ENCODE peak calls at places on chromosomes 2 and 18, in nine cellular contexts. H is mammary epithelial cell; P is psoas muscle; F is CD8-positive, alpha-beta memory T cell; E is uterus; W is Karpas-422; G is pancreas; K is transverse colon; N is sigmoid colon. C is an unnamed sample. For H3K27me3 and H3K4me1, the result is how much of the 10 kb centered on the place peaks cover.

GRCh38 chr2:186135697-186136096 is 350.4 kb upstream of the ZC3H15 start:
- DNase-seq in H (peak), P (no peak), F (no peak), E (no peak), W (no peak), G (no peak), K (no peak), N (no peak), C (no peak)

GRCh38 chr2:20992201-20992711 is 51.6 kb downstream of the APOB start:
- DNase-seq in H (peak), P (no peak), F (no peak), E (peak), W (no peak), G (no peak), K (peak), N (peak), C (no peak)

GRCh38 chr2:44360749-44361329 is 455 bp downstream of the PREPL start:
- DNase-seq in H (no peak), P (no peak), F (no peak), E (no peak), W (no peak), G (no peak), K (no peak), N (no peak), C (no peak)

GRCh38 chr2:239251971-239252370 is 148.8 kb downstream of the HDAC4 start:
- DNase-seq in H (no peak), P (peak), F (no peak), E (no peak), W (no peak), G (no peak), K (no peak), N (peak), C (no peak)

GRCh38 chr18:9174302-9174701 is 37.7 kb downstream of the ANKRD12 start:
- DNase-seq in H (no peak), P (no peak), F (no peak), E (no peak), W (no peak), G (no peak), K (no peak), N (no peak), C (no peak)

GRCh38 chr18:4125939-4126250 is 329.2 kb downstream of the DLGAP1 start:
- DNase-seq in H (no peak), P (no peak), F (no peak), E (no peak), W (no peak), G (no peak), K (no peak), N (no peak), C (no peak)

GRCh38 chr2:75481041-75481836 is 79.5 kb downstream of the EVA1A start:
- DNase-seq in H (peak), P (no peak), F (no peak), E (no peak), W (peak), G (no peak), K (no peak), N (no peak), C (peak)

GRCh38 chr18:28174181-28174906 is 2.6 kb downstream of the CDH2 start:
- DNase-seq in H (no peak), P (no peak), F (no peak), E (no peak), W (no peak), G (no peak), K (no peak), N (no peak), C (no peak)

GRCh38 chr2:81260320-81260719 is 955.8 kb upstream of the LRRTM1 start:
- DNase-seq in H (no peak), P (no peak), F (no peak), E (no peak), W (no peak), G (no peak), K (no peak), N (no peak), C (no peak)

DNA sequence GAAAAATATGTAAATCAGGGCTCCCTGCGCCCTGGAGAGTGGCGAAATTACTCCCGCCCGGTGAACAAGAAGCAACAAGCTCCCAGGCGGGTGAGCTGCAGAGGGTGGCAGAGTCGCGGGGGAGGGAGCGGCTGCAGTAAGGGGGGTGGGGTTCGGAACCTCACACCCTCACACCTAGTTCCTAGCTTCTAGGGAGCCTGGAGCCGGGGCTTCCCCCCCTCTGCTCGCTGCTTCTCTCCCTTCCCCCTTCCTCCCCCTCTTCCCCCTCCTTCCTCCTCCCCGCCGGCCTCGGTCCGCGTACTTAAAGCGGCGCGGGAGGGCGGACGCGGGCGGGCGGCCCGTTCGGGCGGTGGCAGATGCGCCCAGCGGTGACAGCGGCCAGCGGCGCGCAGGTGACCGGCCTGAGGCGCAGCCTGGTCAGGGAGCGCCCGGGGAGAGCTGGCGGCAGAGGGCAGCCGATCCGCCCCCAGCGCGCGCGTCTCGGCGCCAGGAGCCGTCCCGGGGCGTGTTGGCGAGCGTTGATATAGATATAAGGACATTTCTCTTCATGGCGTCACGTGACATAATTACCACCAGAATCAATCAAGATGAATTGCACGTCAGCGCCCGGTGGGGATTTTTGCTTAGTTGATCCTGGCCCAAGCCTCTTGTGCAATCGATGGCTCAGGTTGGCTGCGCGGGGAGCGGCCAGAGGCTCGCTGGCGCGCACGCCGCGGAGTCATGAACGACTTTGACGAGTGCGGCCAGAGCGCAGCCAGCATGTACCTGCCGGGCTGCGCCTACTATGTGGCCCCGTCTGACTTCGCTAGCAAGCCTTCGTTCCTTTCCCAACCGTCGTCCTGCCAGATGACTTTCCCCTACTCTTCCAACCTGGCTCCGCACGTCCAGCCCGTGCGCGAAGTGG is at the start of gene HOXD11:
- DNase-seq in H (peak), P (no peak), F (no peak), E (peak), W (no peak), G (no peak), K (peak), N (peak), C (no peak)
- H3K27me3 ChIP-seq in H (half or more), P (under half), F (half or more), E (under half), W (under half), G (under half), K (half or more), N (under half), C (under half)

GRCh38 chr2:64941143-64941542 is 48.1 kb upstream of the SLC1A4 start:
- DNase-seq in H (no peak), P (no peak), F (no peak), E (no peak), W (no peak), G (no peak), K (no peak), N (no peak), C (no peak)

GRCh38 chr2:64939332-64939917 is 49.8 kb upstream of the SLC1A4 start:
- DNase-seq in H (no peak), P (no peak), F (no peak), E (no peak), W (no peak), G (no peak), K (peak), N (no peak), C (no peak)

GRCh38 chr2:64936809-64937208 is 52.4 kb upstream of the SLC1A4 start:
- DNase-seq in H (no peak), P (no peak), F (no peak), E (no peak), W (no peak), G (no peak), K (no peak), N (no peak), C (no peak)

GRCh38 chr2:64937341-64938230 is 51.6 kb upstream of the SLC1A4 start:
- DNase-seq in H (no peak), P (peak), F (no peak), E (no peak), W (no peak), G (no peak), K (peak), N (no peak), C (no peak)

DNA sequence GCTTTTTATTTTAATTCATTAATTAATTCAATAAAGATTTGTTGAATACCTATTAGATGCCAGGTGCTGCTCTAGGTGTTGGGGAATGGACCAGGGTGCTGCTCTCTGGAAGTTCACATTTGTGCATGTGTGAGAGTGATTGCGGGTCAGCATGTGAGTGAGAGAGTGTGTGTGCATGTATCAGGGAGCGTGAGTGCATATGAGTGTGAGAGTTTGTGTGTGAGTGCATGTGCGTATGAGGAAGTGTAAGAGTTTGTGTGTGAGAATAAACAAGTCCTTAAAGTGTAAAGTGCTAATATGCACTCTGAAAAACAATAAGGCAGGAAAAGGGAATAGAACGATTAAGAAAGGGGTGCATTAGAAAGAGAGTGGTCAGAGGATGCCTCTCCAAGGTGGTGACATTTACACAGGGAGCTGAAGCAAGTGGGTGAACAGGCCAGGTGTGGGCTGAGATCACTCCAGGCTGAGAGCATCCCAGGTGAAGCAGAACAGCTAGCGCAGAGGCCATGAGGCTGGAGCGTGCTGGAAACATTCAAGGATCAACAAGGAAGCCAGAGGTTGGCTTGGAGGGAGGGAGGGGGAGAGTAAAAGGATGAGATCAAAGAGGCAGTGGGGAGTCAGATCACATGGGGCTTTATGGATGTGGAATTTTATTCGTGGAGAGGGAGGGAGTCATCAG is 50.5 kb upstream of the SLC1A4 start:
- DNase-seq in H (no peak), P (no peak), F (no peak), E (no peak), W (no peak), G (no peak), K (no peak), N (no peak), C (no peak)
- H3K4me1 ChIP-seq in H (under half), P (under half), F (under half), E (under half), W (under half), G (under half), K (under half), N (under half), C (under half)

GRCh38 chr2:146226077-146226476 is 1618.8 kb upstream of the ACVR2A start:
- DNase-seq in H (no peak), P (no peak), F (no peak), E (no peak), W (no peak), G (no peak), K (no peak), N (no peak), C (no peak)
- H3K27me3 ChIP-seq in H (under half), P (under half), F (under half), E (under half), W (under half), G (under half), K (under half), N (under half), C (under half)

GRCh38 chr2:101768480-101769077 is 71.1 kb downstream of the MAP4K4 start:
- DNase-seq in H (no peak), P (no peak), F (no peak), E (no peak), W (no peak), G (no peak), K (no peak), N (no peak), C (no peak)

GRCh38 chr2:101763496-101764333 is 66.2 kb downstream of the MAP4K4 start:
- DNase-seq in H (no peak), P (no peak), F (no peak), E (no peak), W (no peak), G (no peak), K (no peak), N (no peak), C (no peak)

GRCh38 chr2:101762451-101763171 is 65.1 kb downstream of the MAP4K4 start:
- DNase-seq in H (no peak), P (no peak), F (no peak), E (no peak), W (no peak), G (no peak), K (no peak), N (no peak), C (no peak)

GRCh38 chr2:101766871-101767739 is 69.6 kb downstream of the MAP4K4 start:
- DNase-seq in H (peak), P (no peak), F (no peak), E (no peak), W (no peak), G (no peak), K (no peak), N (no peak), C (no peak)

GRCh38 chr2:101766337-101766736 is 68.8 kb downstream of the MAP4K4 start:
- DNase-seq in H (no peak), P (no peak), F (no peak), E (no peak), W (no peak), G (no peak), K (no peak), N (no peak), C (no peak)
- H3K4me1 ChIP-seq in H (half or more), P (half or more), F (half or more), E (under half), W (under half), G (under half), K (under half), N (half or more), C (half or more)

DNA sequence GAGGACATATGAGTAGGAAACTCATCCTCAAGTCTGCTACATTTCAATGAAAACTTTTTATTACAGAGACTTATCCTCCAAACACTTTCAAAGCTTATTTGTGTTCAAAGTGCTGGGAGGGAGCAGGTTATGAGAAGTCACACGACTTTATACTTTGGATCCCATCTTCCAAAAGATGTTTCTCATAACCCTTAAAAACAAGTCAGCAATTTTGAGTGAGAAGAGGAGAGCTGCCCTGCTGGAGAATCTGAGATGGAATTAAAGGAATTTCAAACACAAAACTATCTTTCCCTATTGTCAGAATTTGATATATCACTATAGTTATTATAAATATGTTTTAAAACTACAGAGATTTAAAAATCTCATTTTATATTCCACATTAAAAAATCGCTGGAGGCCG is 45.8 kb downstream of the ROCK2 start:
- DNase-seq in H (no peak), P (no peak), F (no peak), E (no peak), W (no peak), G (no peak), K (no peak), N (no peak), C (no peak)
- H3K27me3 ChIP-seq in H (under half), P (under half), F (under half), E (under half), W (under half), G (under half), K (under half), N (under half), C (under half)

GRCh38 chr2:150482667-150483260 is 4.7 kb downstream of the RND3 start:
- DNase-seq in H (no peak), P (no peak), F (no peak), E (no peak), W (no peak), G (no peak), K (no peak), N (no peak), C (no peak)

GRCh38 chr2:150482111-150482510 is 5.4 kb downstream of the RND3 start:
- DNase-seq in H (no peak), P (no peak), F (no peak), E (no peak), W (no peak), G (no peak), K (no peak), N (no peak), C (no peak)

GRCh38 chr2:150480241-150480640 is 7.2 kb downstream of the RND3 start:
- DNase-seq in H (peak), P (no peak), F (no peak), E (no peak), W (no peak), G (no peak), K (no peak), N (peak), C (no peak)

GRCh38 chr2:150479075-150479915 is 8.2 kb downstream of the RND3 start:
- DNase-seq in H (peak), P (no peak), F (no peak), E (no peak), W (no peak), G (no peak), K (no peak), N (no peak), C (no peak)

DNA sequence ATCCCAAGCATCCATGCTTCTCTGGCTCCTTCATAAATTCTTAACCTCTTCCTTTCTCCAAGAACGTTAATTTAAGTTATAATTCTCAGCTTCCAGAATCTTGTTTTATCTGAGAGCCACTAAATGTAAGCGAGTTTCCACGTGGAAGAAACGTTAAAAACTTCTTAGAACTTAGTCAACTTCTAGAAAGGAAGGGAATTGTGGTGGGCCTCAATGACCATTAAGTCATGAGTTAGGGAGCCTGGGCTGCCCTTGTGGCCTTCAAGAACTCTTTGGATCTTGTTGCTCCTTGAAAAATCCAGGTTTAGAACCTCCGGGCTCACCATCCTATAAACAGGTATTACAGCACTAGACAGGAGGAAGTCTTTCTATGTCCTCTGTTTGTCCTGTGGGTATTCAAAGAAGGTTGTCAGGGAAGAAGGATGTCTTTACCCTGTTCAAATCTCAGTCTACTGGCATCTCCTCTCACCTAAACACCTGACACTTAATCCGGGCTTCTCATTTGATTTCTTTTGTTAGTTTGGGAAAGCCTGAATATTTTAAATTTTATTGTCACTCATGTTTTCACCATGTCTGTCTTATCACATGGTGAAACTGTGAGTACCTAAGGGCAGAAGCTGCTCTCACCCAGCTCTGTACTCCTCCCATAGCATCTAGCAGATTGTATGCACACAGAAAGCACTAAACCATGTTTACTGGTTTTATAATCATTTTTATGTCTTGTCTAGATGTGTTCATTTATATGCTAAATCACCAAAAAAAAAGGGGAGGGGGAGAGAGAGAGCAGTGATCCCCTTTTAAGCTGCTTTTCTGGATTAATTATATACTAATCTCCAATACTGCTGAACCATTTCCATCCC is 6.3 kb downstream of the RND3 start:
- DNase-seq in H (peak), P (no peak), F (no peak), E (no peak), W (no peak), G (no peak), K (no peak), N (no peak), C (no peak)
- H3K4me1 ChIP-seq in H (half or more), P (half or more), F (under half), E (under half), W (under half), G (under half), K (half or more), N (half or more), C (under half)

GRCh38 chr2:29744976-29745375 is 176.4 kb downstream of the ALK start:
- DNase-seq in H (no peak), P (no peak), F (no peak), E (no peak), W (no peak), G (no peak), K (no peak), N (no peak), C (no peak)

GRCh38 chr2:29742641-29743040 is 178.7 kb downstream of the ALK start:
- DNase-seq in H (no peak), P (no peak), F (no peak), E (no peak), W (no peak), G (no peak), K (no peak), N (no peak), C (no peak)

DNA sequence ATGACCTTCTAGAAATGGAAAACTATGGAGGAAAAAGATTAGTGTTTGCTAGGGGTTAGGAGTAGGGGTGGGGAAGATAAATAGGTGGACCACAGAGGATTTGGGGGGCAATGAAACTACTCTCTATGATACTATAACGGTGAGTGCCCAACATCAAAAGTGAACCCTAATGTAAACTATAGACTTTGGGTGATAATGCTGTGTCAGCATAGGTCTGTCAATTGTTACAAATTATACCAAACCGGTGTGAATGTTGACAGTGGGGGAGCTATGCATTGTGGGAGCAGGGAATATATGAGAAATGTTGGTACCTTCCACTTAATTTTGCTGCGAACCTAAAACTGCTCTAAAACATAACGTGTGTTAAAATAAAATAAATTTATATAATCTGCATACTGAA is 180.3 kb downstream of the ALK start:
- DNase-seq in H (no peak), P (no peak), F (no peak), E (no peak), W (no peak), G (no peak), K (no peak), N (no peak), C (no peak)
- H3K27me3 ChIP-seq in H (under half), P (under half), F (under half), E (under half), W (under half), G (under half), K (under half), N (under half), C (under half)